ENCODE peak calls at places on chromosomes 7 and 10, in four cellular contexts. K, L, O and E are unnamed samples.

GRCh38 chr10:128325788-128326187 is 199.6 kb upstream of the MKI67 start:
- DNase-seq in L (no peak), K (no peak), O (no peak), E (no peak)

GRCh38 chr10:65675236-65675635 is 1250.6 kb upstream of the LRRTM3 start:
- DNase-seq in L (no peak), K (no peak), O (no peak), E (no peak)

GRCh38 chr10:91525939-91526712 is 106.7 kb downstream of the PPP1R3C start:
- DNase-seq in L (no peak), O (no peak), K (no peak), E (no peak)

GRCh38 chr10:78745445-78745844 is 323.3 kb upstream of the ZMIZ1 start:
- DNase-seq in O (no peak), L (no peak), K (no peak), E (no peak)

GRCh38 chr7:44197487-44197886 is 3.3 kb upstream of the YKT6 start:
- DNase-seq in L (no peak), O (no peak), K (no peak), E (no peak)

GRCh38 chr7:28922618-28923331 is 35.4 kb downstream of the TRIL start:
- DNase-seq in L (peak), O (peak), K (peak), E (peak)

GRCh38 chr10:95976295-95977229 is 66.8 kb upstream of the CCNJ start:
- DNase-seq in L (no peak), K (no peak), O (no peak), E (no peak)

GRCh38 chr7:126436213-126436868 is 816.4 kb downstream of the GRM8 start:
- DNase-seq in K (no peak), L (no peak), O (no peak), E (no peak)

GRCh38 chr7:3272691-3273141 is 28.3 kb upstream of the SDK1 start:
- DNase-seq in L (no peak), K (peak), O (no peak), E (peak)

GRCh38 chr10:84166620-84167288 is 6.8 kb upstream of the GPR15LG start:
- DNase-seq in L (no peak), K (no peak), O (no peak), E (no peak)

GRCh38 chr10:115948415-115948814 is 324.6 kb downstream of the GFRA1 start:
- DNase-seq in L (no peak), K (no peak), O (no peak), E (no peak)

GRCh38 chr7:15158141-15158810 is 255.7 kb upstream of the DGKB start:
- DNase-seq in L (no peak), O (no peak), K (no peak), E (no peak)

GRCh38 chr10:27699778-27700177 is 45.8 kb downstream of the MKX start:
- DNase-seq in L (no peak), O (no peak), K (no peak), E (no peak)

GRCh38 chr7:141920281-141920680 is 4.1 kb downstream of the OR9A4 start:
- DNase-seq in K (no peak), O (no peak), L (no peak), E (no peak)

GRCh38 chr10:6108631-6109443 is 20.0 kb downstream of the RBM17 start:
- DNase-seq in K (peak), L (no peak), O (no peak), E (peak)

GRCh38 chr10:117601716-117602115 is 59.2 kb downstream of the EMX2 start:
- DNase-seq in O (no peak), K (no peak), L (no peak), E (no peak)

GRCh38 chr10:21449288-21449966 is 76.1 kb downstream of the SKIDA1 start:
- DNase-seq in O (no peak), K (no peak), L (no peak), E (no peak)

GRCh38 chr10:28797904-28798371 is 120.6 kb downstream of the BAMBI start:
- DNase-seq in K (no peak), O (no peak), L (no peak), E (no peak)

GRCh38 chr10:122273966-122274545 is 3.0 kb downstream of the BTBD16 start:
- DNase-seq in O (no peak), L (no peak), K (no peak), E (no peak)

GRCh38 chr10:53314856-53315255 is 542.3 kb upstream of the MBL2 start:
- DNase-seq in O (no peak), K (no peak), L (no peak), E (no peak)

GRCh38 chr7:30531286-30531685 is 26.7 kb upstream of the GGCT start:
- DNase-seq in O (no peak), K (no peak), L (no peak), E (no peak)

GRCh38 chr10:15719899-15720634 is at the start of gene ITGA8:
- DNase-seq in O (no peak), K (peak), L (no peak), E (no peak)

GRCh38 chr7:73560035-73560835 is 2.7 kb upstream of the BCL7B start:
- DNase-seq in O (no peak), L (no peak), K (peak), E (peak)